ENCODE peak calls at places on chromosomes 11 and 22, in eight cellular contexts. J, D, A, S, V, I, F and P are unnamed samples.

GRCh38 chr11:32420937-32421532 is 14.3 kb downstream of the WT1 start:
- DNase-seq in F (no peak), D (no peak), S (no peak), J (no peak), I (no peak), V (no peak), A (no peak), P (no peak)

GRCh38 chr11:1573077-1573846 is 1.2 kb upstream of the DUSP8 start:
- DNase-seq in V (no peak), D (peak), A (peak), J (no peak), F (no peak), S (no peak), I (no peak), P (no peak)

GRCh38 chr11:68505596-68505995 is 45.0 kb downstream of the PPP6R3 start:
- DNase-seq in V (no peak), A (no peak), I (no peak), D (no peak), F (peak), J (no peak), S (no peak), P (no peak)

GRCh38 chr11:61079416-61080150 is 22.7 kb upstream of the CD5 start:
- DNase-seq in V (no peak), J (no peak), D (no peak), I (no peak), S (no peak), F (no peak), A (peak), P (no peak)

GRCh38 chr11:88421530-88421929 is 84.0 kb upstream of the CTSC start:
- DNase-seq in S (no peak), V (no peak), I (no peak), J (no peak), D (no peak), F (peak), A (no peak), P (no peak)

GRCh38 chr22:40919446-40919845 is 31.7 kb upstream of the RBX1 start:
- DNase-seq in F (no peak), I (no peak), V (no peak), D (no peak), J (no peak), S (no peak), A (no peak), P (no peak)

GRCh38 chr11:12800032-12800671 is 125.9 kb downstream of the TEAD1 start:
- DNase-seq in I (no peak), J (no peak), D (peak), A (no peak), F (peak), S (peak), V (no peak), P (no peak)

GRCh38 chr11:103587951-103588788 is 448.3 kb upstream of the DDI1 start:
- DNase-seq in S (peak), I (no peak), F (no peak), V (no peak), A (no peak), D (no peak), J (no peak), P (no peak)

GRCh38 chr11:2444301-2445106 is at the start of the genes KCNQ1 and TRPM5:
- DNase-seq in S (no peak), I (peak), J (no peak), F (no peak), D (peak), A (peak), V (no peak), P (no peak)

GRCh38 chr11:131581006-131581405 is 210.6 kb downstream of the NTM start:
- DNase-seq in D (no peak), F (no peak), J (no peak), A (no peak), S (no peak), I (no peak), V (no peak), P (no peak)

GRCh38 chr11:122737951-122738693 is 82.6 kb downstream of the UBASH3B start:
- DNase-seq in A (no peak), F (peak), D (no peak), V (no peak), S (peak), I (no peak), J (no peak), P (no peak)

GRCh38 chr11:110077866-110078325 is 15.3 kb upstream of the ZC3H12C start:
- DNase-seq in J (no peak), I (no peak), S (peak), V (no peak), F (peak), D (no peak), A (no peak), P (no peak)

GRCh38 chr11:80930038-80930437 is 1489.2 kb upstream of the TENM4 start:
- DNase-seq in J (no peak), F (no peak), I (no peak), D (no peak), S (no peak), A (no peak), V (no peak), P (no peak)

GRCh38 chr22:19443544-19444211 is 3.8 kb downstream of the C22orf39 start:
- DNase-seq in S (no peak), D (no peak), V (no peak), I (no peak), A (no peak), J (no peak), F (no peak), P (no peak)

GRCh38 chr11:117095301-117096139 is 2.7 kb downstream of the SIK3 start:
- DNase-seq in J (no peak), D (no peak), V (no peak), F (peak), S (no peak), I (no peak), A (no peak), P (no peak)

GRCh38 chr11:3201677-3202181 is 16.9 kb downstream of the MRGPRG start:
- DNase-seq in I (peak), D (peak), F (no peak), A (no peak), V (no peak), J (peak), S (no peak), P (no peak)

GRCh38 chr22:38868286-38868721 is 3.7 kb downstream of the CBX6 start:
- DNase-seq in J (no peak), D (no peak), F (no peak), I (peak), A (peak), V (no peak), S (no peak), P (no peak)

GRCh38 chr22:45499746-45500145 is 2.9 kb upstream of the FBLN1 start:
- DNase-seq in I (no peak), A (peak), V (peak), J (peak), F (no peak), S (no peak), D (peak), P (no peak)

GRCh38 chr11:112613051-112613972 is 347.9 kb upstream of the NCAM1 start:
- DNase-seq in V (peak), D (no peak), S (peak), A (peak), J (no peak), I (no peak), F (peak), P (no peak)

GRCh38 chr11:19905280-19905853 is 192.7 kb downstream of the NAV2 start:
- DNase-seq in I (no peak), A (no peak), J (no peak), S (peak), D (no peak), V (no peak), F (peak), P (no peak)

GRCh38 chr11:35478411-35479139 is 46.8 kb downstream of the PAMR1 start:
- DNase-seq in I (no peak), V (no peak), J (no peak), D (peak), A (peak), F (no peak), S (no peak), P (no peak)

GRCh38 chr22:31218565-31219262 is 6.6 kb downstream of the LIMK2 start:
- DNase-seq in V (no peak), I (no peak), S (no peak), J (no peak), F (no peak), D (no peak), A (no peak), P (no peak)

GRCh38 chr11:94623120-94623735 is 56.1 kb downstream of the PIWIL4 start:
- DNase-seq in I (no peak), F (peak), A (peak), V (peak), J (no peak), D (peak), S (peak), P (no peak)

GRCh38 chr22:27433585-27434190 is 367.9 kb downstream of the MN1 start:
- DNase-seq in S (peak), A (no peak), V (no peak), I (no peak), F (peak), J (no peak), D (no peak), P (no peak)

GRCh38 chr11:29260939-29261705 is 755.7 kb downstream of the KCNA4 start:
- DNase-seq in I (no peak), S (peak), V (no peak), A (no peak), F (peak), J (no peak), D (no peak), P (no peak)

GRCh38 chr11:33191456-33191855 is 30.2 kb upstream of the CSTF3 start:
- DNase-seq in F (peak), J (no peak), D (no peak), S (no peak), I (no peak), A (no peak), V (no peak), P (no peak)

GRCh38 chr11:14380947-14381555 is 22.1 kb upstream of the RRAS2 start:
- DNase-seq in A (peak), F (peak), J (peak), I (peak), V (peak), D (peak), S (peak), P (peak)

GRCh38 chr11:35047179-35047578 is 91.8 kb upstream of the CD44 start:
- DNase-seq in F (no peak), A (peak), J (no peak), D (no peak), S (no peak), I (no peak), V (no peak), P (no peak)

DNA sequence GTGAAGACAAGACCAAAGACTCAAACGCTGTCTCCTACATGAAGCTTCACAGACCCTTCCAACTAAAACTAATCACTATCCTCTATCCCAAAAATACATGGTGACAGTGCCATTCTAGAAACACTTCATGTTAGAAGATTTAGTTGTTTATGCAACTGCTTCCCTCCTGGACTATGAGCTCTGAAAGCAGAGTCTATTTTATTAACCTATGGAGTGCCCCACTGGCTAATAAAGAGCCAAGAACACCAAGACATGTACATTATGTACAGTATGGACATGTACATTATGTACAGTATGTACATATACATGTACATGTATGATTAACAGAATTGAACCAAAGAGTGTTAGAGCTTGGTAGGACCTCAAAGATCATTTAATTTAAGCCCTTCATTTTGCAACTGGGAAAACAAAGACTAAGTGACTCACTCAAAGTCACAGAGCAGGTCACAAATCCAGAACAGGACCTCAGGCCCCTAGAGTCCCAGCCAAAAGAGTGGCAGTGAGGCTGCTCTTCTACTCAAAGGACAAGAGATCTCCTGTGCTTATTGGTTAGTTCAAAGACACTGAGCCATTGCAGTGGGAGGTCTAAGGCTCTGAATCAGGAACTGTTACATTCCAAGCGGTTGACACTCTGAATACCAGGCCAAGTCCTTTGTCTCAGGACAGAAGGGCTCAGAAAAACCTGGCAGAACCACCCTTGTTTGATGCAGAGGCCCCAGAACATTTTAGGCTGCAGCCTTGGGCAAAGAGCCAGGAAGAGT is 103.9 kb downstream of the FAM168A start:
- DNase-seq in F (peak), I (no peak), J (no peak), D (no peak), A (no peak), S (peak), V (peak), P (no peak)
- TF ChIP-seq POLR2A in F (no peak), I (no peak), J (no peak), D (no peak), A (no peak), S (no peak), V (no peak), P (no peak)

DNA sequence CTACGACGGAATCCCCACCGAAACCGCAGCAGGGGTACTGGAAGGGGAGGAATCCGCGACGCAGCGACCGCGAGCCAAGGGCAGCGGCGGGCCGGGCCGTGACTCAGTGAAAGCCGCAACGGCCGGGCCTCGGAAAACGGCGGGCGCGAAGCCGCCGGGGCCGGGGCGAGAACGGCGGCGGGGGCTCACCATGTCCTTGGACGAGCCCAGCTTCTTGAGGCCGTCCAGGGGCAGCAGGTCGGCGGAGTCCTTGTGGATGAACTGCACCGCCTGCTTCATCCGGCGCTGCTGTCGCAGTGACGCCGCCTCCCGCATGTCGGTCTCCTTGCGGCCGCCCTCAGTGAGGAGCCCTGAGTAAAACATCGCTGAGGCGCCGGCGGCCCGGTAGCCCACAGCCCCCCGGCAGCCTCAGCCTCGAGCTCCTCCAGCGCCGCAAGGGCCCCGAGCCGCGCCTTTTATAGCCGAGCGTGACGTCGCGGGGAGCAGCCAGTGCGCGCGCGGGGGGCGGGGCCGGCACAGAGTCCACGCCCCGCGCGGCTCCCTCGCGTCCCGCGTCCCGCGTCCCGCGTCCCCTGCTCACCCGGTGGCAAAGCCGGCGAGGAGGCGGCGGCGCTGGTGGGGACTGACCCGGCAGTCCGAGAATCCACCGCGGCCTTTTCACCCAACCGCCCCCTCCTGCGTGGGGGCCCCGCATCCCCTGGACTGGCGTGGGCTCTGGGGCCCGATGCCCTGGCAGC is at the start of gene NRIP3:
- DNase-seq in D (peak), V (peak), F (peak), A (peak), I (peak), S (peak), J (peak), P (peak)
- TF ChIP-seq POLR2A in D (no peak), V (no peak), F (peak), A (no peak), I (no peak), S (peak), J (no peak), P (no peak)

DNA sequence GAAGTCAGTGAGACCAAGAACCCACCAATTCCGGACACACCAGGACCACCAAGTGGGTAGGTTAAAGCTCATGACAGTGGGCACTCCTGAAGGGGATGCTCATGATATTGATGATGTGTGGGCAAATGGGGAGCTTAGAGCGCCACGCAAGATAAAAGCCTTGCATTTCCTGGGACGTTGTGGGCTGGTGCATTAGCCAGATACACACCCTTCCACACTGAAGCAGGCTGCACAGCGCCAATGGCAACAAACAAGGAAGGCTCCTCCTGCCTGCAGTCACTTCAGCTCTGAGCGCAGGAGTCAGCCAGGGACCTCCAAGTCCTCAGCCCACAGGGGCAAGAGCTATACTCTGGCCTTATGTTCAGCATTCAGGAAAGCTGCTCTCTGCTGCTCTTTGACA is 20.6 kb downstream of the TMEM218 start:
- DNase-seq in I (no peak), J (no peak), V (no peak), S (no peak), D (no peak), F (no peak), A (no peak), P (no peak)
- TF ChIP-seq POLR2A in I (no peak), J (no peak), V (no peak), S (no peak), D (no peak), F (no peak), A (no peak), P (no peak)

GRCh38 chr11:31045335-31045734 is 324.2 kb downstream of the DCDC1 start:
- DNase-seq in V (no peak), D (no peak), I (no peak), J (no peak), A (no peak), F (no peak), S (no peak), P (no peak)
- TF ChIP-seq POLR2A in V (no peak), D (no peak), I (no peak), J (no peak), A (no peak), F (no peak), S (no peak), P (no peak)

DNA sequence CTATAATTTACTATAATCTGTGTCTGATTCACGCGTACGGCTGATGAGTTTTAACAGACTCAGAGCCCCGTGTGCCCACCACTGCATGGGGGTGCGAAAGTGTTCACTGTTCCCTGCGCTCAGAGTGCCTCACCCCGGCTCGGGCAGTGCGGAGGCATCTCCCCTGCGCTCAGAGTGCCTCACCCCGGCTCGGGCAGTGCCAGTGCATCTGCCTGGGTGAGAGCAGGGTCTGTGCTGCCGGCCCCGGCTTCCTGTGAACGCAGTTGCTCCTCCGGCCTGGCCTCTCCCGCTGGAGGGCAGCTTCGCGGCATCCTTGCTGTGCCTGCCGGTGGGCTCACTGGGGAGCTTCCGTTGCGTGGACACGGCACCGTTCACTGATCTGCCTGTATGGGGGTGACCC is 14.2 kb downstream of the PTDSS2 start:
- DNase-seq in F (no peak), D (no peak), J (no peak), V (no peak), I (no peak), A (no peak), S (no peak), P (no peak)
- TF ChIP-seq POLR2A in F (no peak), D (no peak), J (no peak), V (no peak), I (no peak), A (no peak), S (no peak), P (no peak)

DNA sequence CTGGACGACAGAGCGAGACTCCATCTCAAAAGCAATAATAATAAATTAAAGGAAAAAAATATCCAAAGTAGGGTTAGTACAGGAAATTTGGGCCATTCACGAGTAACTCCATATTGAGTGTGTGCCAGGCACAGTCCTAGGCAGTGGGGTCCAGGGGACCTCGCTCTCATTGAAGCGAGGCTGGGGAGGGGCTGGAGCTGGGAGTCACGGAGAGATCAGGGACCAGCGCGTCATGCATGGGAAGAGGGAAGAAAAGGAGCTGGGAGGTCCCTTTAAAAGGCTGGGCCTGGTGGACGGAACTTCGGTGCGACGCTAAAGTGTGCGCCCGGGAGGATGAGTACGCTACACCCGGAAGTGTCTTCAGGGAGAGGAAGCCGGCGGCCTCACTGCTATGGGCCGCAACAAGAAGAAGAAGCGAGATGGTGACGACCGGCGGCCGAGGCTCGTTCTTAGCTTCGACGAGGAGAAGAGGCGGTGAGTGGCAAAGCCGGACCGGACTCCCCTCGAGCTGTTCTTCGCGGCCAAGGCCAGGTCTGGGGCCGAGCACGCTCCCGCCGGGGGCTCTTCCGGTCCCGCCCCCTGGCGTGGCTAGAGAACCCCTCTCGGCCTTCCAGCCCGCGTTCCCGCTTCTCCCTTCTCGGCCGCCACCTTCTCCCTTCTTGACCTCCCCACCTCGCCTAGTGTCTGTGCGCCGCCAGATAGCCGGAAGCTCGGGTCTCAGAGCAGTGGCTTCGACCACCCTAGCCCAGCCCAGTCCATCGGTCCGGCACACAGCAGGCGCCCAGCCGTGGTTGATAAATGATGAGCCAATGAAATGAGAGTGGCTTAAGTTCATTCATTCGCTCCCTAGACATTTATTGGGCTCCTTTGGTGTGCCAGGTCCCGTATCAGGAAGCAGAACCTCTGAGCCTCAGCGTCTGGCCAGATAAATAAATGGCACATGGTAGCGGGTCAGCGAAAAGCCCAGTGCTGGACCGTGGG is at the start of gene NOL12:
- DNase-seq in I (peak), F (peak), V (peak), A (peak), S (peak), J (peak), D (peak), P (peak)
- TF ChIP-seq POLR2A in I (no peak), F (peak), V (no peak), A (no peak), S (peak), J (peak), D (peak), P (peak)

GRCh38 chr11:119029340-119030028 is 1.2 kb downstream of the SLC37A4 start:
- DNase-seq in D (peak), A (peak), I (no peak), J (peak), V (peak), S (no peak), F (no peak), P (no peak)
- TF ChIP-seq POLR2A in D (peak), A (peak), I (no peak), J (no peak), V (no peak), S (no peak), F (no peak), P (no peak)